ENCODE peak calls at places on chromosome 2, in seven cellular contexts. T is uterus; F is tibial artery; Z is CD8-positive, alpha-beta T cell; X is SJSA1; N is HepG2; P is brain microvascular endothelial cell. Q is an unnamed sample.

GRCh38 chr2:211228559-211228958 is 672.2 kb downstream of the CPS1 start:
- DNase-seq in T (no peak), F (no peak), Z (no peak), X (no peak), N (no peak), P (no peak), Q (no peak)

GRCh38 chr2:113762377-113763118 is 6.1 kb upstream of the SLC35F5 start:
- DNase-seq in T (no peak), F (no peak), Z (no peak), X (no peak), N (no peak), P (peak), Q (no peak)

GRCh38 chr2:230347659-230348305 is 20.8 kb downstream of the SP140L start:
- DNase-seq in T (no peak), F (no peak), Z (no peak), X (no peak), N (no peak), P (no peak), Q (no peak)

GRCh38 chr2:241815477-241816430 is 6.8 kb downstream of the NEU4 start:
- DNase-seq in T (no peak), F (peak), Z (peak), X (peak), N (no peak), P (no peak), Q (no peak)

GRCh38 chr2:113784823-113785744 is 28.6 kb upstream of the SLC35F5 start:
- DNase-seq in T (no peak), F (no peak), Z (no peak), X (no peak), N (no peak), P (no peak), Q (no peak)

GRCh38 chr2:69911985-69912563 is 2.8 kb upstream of the MXD1 start:
- DNase-seq in T (no peak), F (no peak), Z (no peak), X (no peak), N (peak), P (no peak), Q (no peak)

GRCh38 chr2:28163028-28163427 is 229.6 kb upstream of the FOSL2 start:
- DNase-seq in T (no peak), F (no peak), Z (no peak), X (no peak), N (no peak), P (no peak), Q (no peak)

GRCh38 chr2:126886201-126886905 is 12.3 kb upstream of the TEX51 start:
- DNase-seq in T (peak), F (no peak), Z (peak), X (peak), N (peak), P (peak), Q (no peak)

GRCh38 chr2:143128681-143129580 is at the start of gene ARHGAP15:
- DNase-seq in T (no peak), F (no peak), Z (peak), X (no peak), N (no peak), P (no peak), Q (no peak)

GRCh38 chr2:111941531-111941930 is 43.1 kb downstream of the MERTK start:
- DNase-seq in T (no peak), F (no peak), Z (no peak), X (no peak), N (no peak), P (no peak), Q (no peak)

GRCh38 chr2:237154050-237154638 is 68.5 kb downstream of the COPS8 start:
- DNase-seq in T (no peak), F (no peak), Z (peak), X (peak), N (peak), P (peak), Q (no peak)

GRCh38 chr2:54634564-54635511 is 88.6 kb upstream of the EML6 start:
- DNase-seq in T (peak), F (peak), Z (no peak), X (peak), N (no peak), P (peak), Q (no peak)

GRCh38 chr2:230974096-230974913 is 21.6 kb upstream of the SPATA3 start:
- DNase-seq in T (no peak), F (no peak), Z (peak), X (peak), N (no peak), P (peak), Q (peak)

GRCh38 chr2:113876503-113877387 is 13.1 kb upstream of the ACTR3 start:
- DNase-seq in T (no peak), F (no peak), Z (peak), X (peak), N (peak), P (no peak), Q (no peak)

GRCh38 chr2:222993920-222994650 is 57.9 kb upstream of the KCNE4 start:
- DNase-seq in T (peak), F (peak), Z (no peak), X (no peak), N (no peak), P (peak), Q (peak)

GRCh38 chr2:67839668-67840067 is 223.1 kb downstream of the C1D start:
- DNase-seq in T (no peak), F (no peak), Z (no peak), X (no peak), N (no peak), P (no peak), Q (no peak)

GRCh38 chr2:71607490-71607889 is 154.1 kb downstream of the DYSF start:
- DNase-seq in T (peak), F (peak), Z (no peak), X (peak), N (no peak), P (no peak), Q (peak)

GRCh38 chr2:152415231-152415642 is 80.3 kb downstream of the FMNL2 start:
- DNase-seq in T (no peak), F (no peak), Z (no peak), X (no peak), N (peak), P (no peak), Q (no peak)

GRCh38 chr2:211144078-211144477 is 587.7 kb downstream of the CPS1 start:
- DNase-seq in T (no peak), F (no peak), Z (no peak), X (no peak), N (no peak), P (no peak), Q (no peak)

GRCh38 chr2:223465793-223466192 is 136.4 kb downstream of the SCG2 start:
- DNase-seq in T (peak), F (peak), Z (no peak), X (no peak), N (no peak), P (peak), Q (peak)

GRCh38 chr2:239035361-239035814 is 187.5 kb downstream of the TWIST2 start:
- DNase-seq in T (no peak), F (no peak), Z (peak), X (no peak), N (no peak), P (no peak), Q (no peak)

GRCh38 chr2:43075054-43075593 is 151.3 kb downstream of the ZFP36L2 start:
- DNase-seq in T (peak), F (peak), Z (no peak), X (peak), N (peak), P (peak), Q (peak)

GRCh38 chr2:127581050-127581345 is 45.5 kb downstream of the MYO7B start:
- DNase-seq in T (no peak), F (no peak), Z (no peak), X (no peak), N (no peak), P (no peak), Q (peak)

GRCh38 chr2:207768891-207769596 is 662 bp downstream of the FZD5 start:
- DNase-seq in T (peak), F (peak), Z (no peak), X (no peak), N (peak), P (no peak), Q (no peak)

GRCh38 chr2:179237209-179237946 is 27.3 kb downstream of the SESTD1 start:
- DNase-seq in T (no peak), F (no peak), Z (no peak), X (no peak), N (peak), P (no peak), Q (no peak)

GRCh38 chr2:102520009-102520408 is 47.0 kb downstream of the SLC9A4 start:
- DNase-seq in T (no peak), F (no peak), Z (no peak), X (no peak), N (peak), P (no peak), Q (no peak)

GRCh38 chr2:216210711-216211131 is 101.6 kb downstream of the XRCC5 start:
- DNase-seq in T (no peak), F (no peak), Z (no peak), X (no peak), N (no peak), P (no peak), Q (no peak)

GRCh38 chr2:212721026-212721451 is 182.4 kb upstream of the ERBB4 start:
- DNase-seq in T (no peak), F (no peak), Z (no peak), X (no peak), N (no peak), P (no peak), Q (no peak)

GRCh38 chr2:152743004-152743403 is 24.6 kb downstream of the ARL6IP6 start:
- DNase-seq in T (no peak), F (no peak), Z (no peak), X (no peak), N (peak), P (no peak), Q (no peak)

GRCh38 chr2:238106698-238107524 is 6.8 kb downstream of the ESPNL start:
- DNase-seq in T (no peak), F (peak), Z (no peak), X (no peak), N (peak), P (no peak), Q (no peak)

GRCh38 chr2:232761301-232761907 is 15.0 kb downstream of the KCNJ13 start:
- DNase-seq in T (no peak), F (no peak), Z (peak), X (no peak), N (peak), P (peak), Q (no peak)

GRCh38 chr2:43942001-43942400 is 53.8 kb downstream of the LRPPRC start:
- DNase-seq in T (no peak), F (no peak), Z (no peak), X (no peak), N (no peak), P (no peak), Q (no peak)

GRCh38 chr2:120910956-120911951 is 175.6 kb downstream of the GLI2 start:
- DNase-seq in T (no peak), F (no peak), Z (no peak), X (peak), N (no peak), P (no peak), Q (no peak)

GRCh38 chr2:20106746-20107145 is 55.3 kb upstream of the LAPTM4A start:
- DNase-seq in T (no peak), F (no peak), Z (no peak), X (no peak), N (no peak), P (no peak), Q (no peak)

GRCh38 chr2:103183061-103183460 is 421.2 kb downstream of the TMEM182 start:
- DNase-seq in T (no peak), F (no peak), Z (no peak), X (no peak), N (no peak), P (no peak), Q (no peak)

GRCh38 chr2:145652992-145653545 is 1133.2 kb upstream of the ZEB2 start:
- DNase-seq in T (no peak), F (no peak), Z (no peak), X (no peak), N (no peak), P (peak), Q (no peak)

GRCh38 chr2:223404616-223405015 is 197.5 kb downstream of the SCG2 start:
- DNase-seq in T (no peak), F (no peak), Z (no peak), X (no peak), N (no peak), P (no peak), Q (no peak)

GRCh38 chr2:10331702-10332401 is 29.1 kb downstream of the HPCAL1 start:
- DNase-seq in T (no peak), F (peak), Z (peak), X (no peak), N (no peak), P (no peak), Q (no peak)

GRCh38 chr2:201680743-201681142 is 17.7 kb downstream of the MPP4 start:
- DNase-seq in T (no peak), F (no peak), Z (no peak), X (peak), N (peak), P (no peak), Q (no peak)

GRCh38 chr2:86789687-86790133 is 1.0 kb downstream of the CD8A start:
- DNase-seq in T (no peak), F (no peak), Z (no peak), X (no peak), N (no peak), P (no peak), Q (no peak)

GRCh38 chr2:86791574-86791973 is 861 bp upstream of the CD8A start:
- DNase-seq in T (no peak), F (no peak), Z (no peak), X (no peak), N (no peak), P (no peak), Q (no peak)

GRCh38 chr2:86790828-86791561 is at the start of gene CD8A:
- DNase-seq in T (no peak), F (no peak), Z (peak), X (no peak), N (no peak), P (peak), Q (no peak)

GRCh38 chr2:86788881-86789686 is 1.6 kb downstream of the CD8A start:
- DNase-seq in T (no peak), F (no peak), Z (peak), X (no peak), N (no peak), P (no peak), Q (no peak)

GRCh38 chr2:86790134-86790827 is 432 bp downstream of the CD8A start:
- DNase-seq in T (no peak), F (no peak), Z (peak), X (no peak), N (no peak), P (no peak), Q (no peak)
- H3K4me3 ChIP-seq in T (no peak), F (no peak), Z (peak), X (no peak), N (no peak), P (no peak), Q (peak)

GRCh38 chr2:129605654-129606053 is 373.8 kb upstream of the RAB6C start:
- DNase-seq in T (no peak), F (no peak), Z (no peak), X (no peak), N (no peak), P (no peak), Q (no peak)

GRCh38 chr2:129611456-129611855 is 368.0 kb upstream of the RAB6C start:
- DNase-seq in T (no peak), F (no peak), Z (no peak), X (no peak), N (no peak), P (no peak), Q (no peak)

GRCh38 chr2:129604560-129604959 is 374.9 kb upstream of the RAB6C start:
- DNase-seq in T (no peak), F (no peak), Z (no peak), X (no peak), N (no peak), P (no peak), Q (no peak)

GRCh38 chr2:129609224-129609623 is 370.2 kb upstream of the RAB6C start:
- DNase-seq in T (no peak), F (no peak), Z (no peak), X (no peak), N (no peak), P (no peak), Q (no peak)

DNA sequence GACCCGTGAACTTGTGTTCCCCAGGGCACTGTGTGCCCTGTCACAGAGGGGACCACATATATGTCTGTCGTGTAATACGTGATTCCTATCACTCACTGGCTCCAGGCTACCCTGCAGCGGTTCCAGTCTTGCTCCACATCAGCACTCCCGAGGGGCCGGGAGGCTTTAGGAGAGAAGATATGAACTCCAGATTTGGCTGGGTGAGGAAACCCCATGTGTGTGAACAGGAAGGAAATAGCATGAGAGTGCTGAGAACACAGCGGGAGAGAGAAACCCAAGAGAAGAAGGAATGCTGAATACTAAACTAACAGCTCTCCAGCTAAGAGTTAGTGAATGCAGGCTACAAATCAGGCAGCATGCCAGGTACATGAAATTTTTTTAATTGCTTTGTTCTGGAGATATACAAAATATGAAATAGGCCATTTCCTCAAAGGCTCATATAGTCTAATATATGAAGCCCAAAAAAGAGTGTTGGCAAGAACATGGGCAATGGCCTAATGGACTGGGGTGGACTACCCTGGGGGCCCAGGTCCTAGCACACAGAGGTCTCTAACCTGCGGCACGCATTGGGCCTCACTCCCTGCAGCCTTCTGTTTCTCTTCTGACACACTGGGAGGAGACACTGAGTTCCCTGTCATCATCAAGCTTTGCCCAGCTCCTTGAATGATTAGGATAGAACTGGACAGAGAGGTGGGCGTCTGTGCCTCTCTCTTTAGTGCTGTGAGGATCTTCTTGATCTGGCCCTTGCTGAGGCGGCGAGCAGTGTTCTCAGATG is 372.8 kb upstream of the RAB6C start:
- DNase-seq in T (no peak), F (no peak), Z (no peak), X (no peak), N (no peak), P (peak), Q (no peak)
- H3K27ac ChIP-seq in T (no peak), F (no peak), Z (no peak), X (no peak), N (no peak), P (no peak), Q (no peak)

DNA sequence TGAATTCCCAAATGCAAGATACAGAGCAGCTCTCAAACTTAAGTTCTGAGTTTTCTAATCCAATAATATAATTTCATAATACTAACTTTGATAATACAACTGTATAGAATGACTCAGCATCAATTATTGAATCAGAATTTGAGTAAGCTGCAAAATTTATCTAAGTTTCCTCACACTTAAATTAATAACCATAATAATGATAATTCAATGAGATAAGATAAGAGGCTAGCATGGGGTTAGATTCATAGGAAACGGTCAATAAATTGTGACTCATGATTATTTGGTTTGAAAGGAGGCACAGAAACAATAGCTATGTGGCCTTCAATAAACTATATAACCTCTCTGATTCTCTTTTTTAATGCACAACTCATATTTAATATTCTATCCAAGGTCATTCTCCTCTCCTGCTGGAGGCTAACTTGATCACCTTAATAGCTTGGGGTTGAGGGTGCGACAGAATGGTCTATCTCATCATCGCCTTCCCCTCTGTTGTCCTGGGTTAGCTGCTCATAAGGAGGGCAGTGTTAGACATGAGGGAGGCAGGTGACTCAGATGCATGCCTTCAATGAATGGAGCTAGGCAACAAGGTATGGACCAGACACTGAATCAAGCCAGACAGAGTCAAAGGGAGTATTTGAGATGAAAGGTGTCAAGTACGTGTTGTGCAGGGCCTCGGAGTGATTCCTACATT is 36.2 kb upstream of the BMP10 start:
- DNase-seq in T (no peak), F (no peak), Z (no peak), X (no peak), N (no peak), P (no peak), Q (no peak)
- H3K4me3 ChIP-seq in T (no peak), F (no peak), Z (no peak), X (no peak), N (no peak), P (no peak), Q (no peak)

GRCh38 chr2:234446404-234447076 is 50.3 kb downstream of the ARL4C start:
- DNase-seq in T (peak), F (peak), Z (peak), X (no peak), N (no peak), P (no peak), Q (peak)
- H3K27ac ChIP-seq in T (no peak), F (no peak), Z (peak), X (no peak), N (no peak), P (peak), Q (peak)

GRCh38 chr2:31920968-31921367 is 89.8 kb downstream of the MEMO1 start:
- DNase-seq in T (no peak), F (no peak), Z (no peak), X (no peak), N (no peak), P (no peak), Q (no peak)
- H3K4me3 ChIP-seq in T (no peak), F (no peak), Z (no peak), X (no peak), N (no peak), P (no peak), Q (no peak)

GRCh38 chr2:132953771-132954170 is 283.8 kb upstream of the LYPD1 start:
- DNase-seq in T (no peak), F (no peak), Z (no peak), X (no peak), N (no peak), P (no peak), Q (no peak)
- H3K27ac ChIP-seq in T (no peak), F (no peak), Z (no peak), X (no peak), N (no peak), P (no peak), Q (no peak)

GRCh38 chr2:61287254-61287653 is 125.3 kb downstream of the C2orf74 start:
- DNase-seq in T (no peak), F (no peak), Z (no peak), X (no peak), N (no peak), P (no peak), Q (no peak)
- H3K4me3 ChIP-seq in T (no peak), F (no peak), Z (no peak), X (no peak), N (no peak), P (no peak), Q (no peak)

GRCh38 chr2:172588931-172589330 is 33.0 kb downstream of the PDK1 start:
- DNase-seq in T (no peak), F (no peak), Z (no peak), X (no peak), N (no peak), P (peak), Q (no peak)
- H3K27ac ChIP-seq in T (no peak), F (no peak), Z (no peak), X (no peak), N (no peak), P (no peak), Q (no peak)